ENCODE peak calls at places on chromosomes 6 and 20, in nine cellular contexts. O is effector memory CD8-positive, alpha-beta T cell; X is HTR-8/SVneo; R is T-helper 1 cell; W is stimulated activated naive CD8-positive, alpha-beta T cell treated with anti-CD3 and anti-CD28 coated beads, Interleukin-15, Interleukin-2, amounts not matched to agents 100 U/mL and 50 U/mL, for 24 hours; F is neural progenitor cell; L is tibial artery; K is CD4-positive, alpha-beta T cell; N is EL. M is an unnamed sample.

GRCh38 chr6:162543221-162543620 is 184.3 kb downstream of the PRKN start:
- DNase-seq in O (no peak), X (no peak), R (no peak), W (no peak), F (peak; percentile 35), L (no peak), K (no peak), N (no peak), M (no peak)

GRCh38 chr20:35510946-35511735 is 18.3 kb downstream of the C20orf173 start:
- DNase-seq in O (no peak), X (no peak), R (no peak), W (no peak), F (no peak), L (no peak), K (no peak), N (no peak), M (no peak)

GRCh38 chr6:134288538-134289203 is 29.2 kb downstream of the SGK1 start:
- DNase-seq in O (no peak), X (peak; percentile 78), R (no peak), W (no peak), F (no peak), L (no peak), K (no peak), N (peak; percentile 91), M (no peak)

GRCh38 chr6:159212881-159213280 is 43.7 kb downstream of the FNDC1 start:
- DNase-seq in O (no peak), X (no peak), R (no peak), W (no peak), F (no peak), L (no peak), K (no peak), N (no peak), M (no peak)

GRCh38 chr20:62832951-62833391 is 16.1 kb downstream of the COL9A3 start:
- DNase-seq in O (no peak), X (no peak), R (no peak), W (no peak), F (no peak), L (no peak), K (no peak), N (no peak), M (no peak)

GRCh38 chr20:51022803-51023616 is at the start of gene KCNG1:
- DNase-seq in O (no peak), X (peak; percentile 97), R (peak; percentile 11), W (peak; percentile 78), F (peak; percentile 93), L (no peak), K (no peak), N (peak; percentile 86), M (peak; percentile 90)

GRCh38 chr6:110517034-110517433 is 40.6 kb upstream of the SLC22A16 start:
- DNase-seq in O (no peak), X (no peak), R (no peak), W (no peak), F (no peak), L (no peak), K (no peak), N (no peak), M (no peak)

GRCh38 chr20:33291830-33292355 is 8.9 kb downstream of the BPIFB1 start:
- DNase-seq in O (peak; percentile 56), X (peak; percentile 51), R (peak; percentile 58), W (peak; percentile 77), F (peak; percentile 78), L (no peak), K (peak; percentile 65), N (peak; percentile 29), M (peak; percentile 84)

GRCh38 chr6:143014764-143015163 is 45.9 kb upstream of the AIG1 start:
- DNase-seq in O (no peak), X (no peak), R (no peak), W (no peak), F (no peak), L (no peak), K (no peak), N (no peak), M (no peak)

GRCh38 chr6:119683022-119683421 is 333.5 kb upstream of the MAN1A1 start:
- DNase-seq in O (no peak), X (no peak), R (no peak), W (no peak), F (peak; percentile 37), L (no peak), K (no peak), N (no peak), M (no peak)

GRCh38 chr6:142746524-142746923 is 198.5 kb downstream of the HIVEP2 start:
- DNase-seq in O (peak; percentile 25), X (peak; percentile 28), R (peak; percentile 21), W (peak; percentile 18), F (peak; percentile 71), L (no peak), K (no peak), N (peak; percentile 38), M (peak; percentile 36)

GRCh38 chr6:75201901-75202672 is 3.8 kb downstream of the COL12A1 start:
- DNase-seq in O (no peak), X (no peak), R (no peak), W (peak; percentile 5), F (peak; percentile 74), L (peak; percentile 82), K (no peak), N (no peak), M (no peak)

GRCh38 chr6:11772109-11772830 is 6.3 kb downstream of the ADTRP start:
- DNase-seq in O (no peak), X (peak; percentile 80), R (no peak), W (no peak), F (no peak), L (no peak), K (no peak), N (peak; percentile 94), M (no peak)

GRCh38 chr6:37580164-37580955 is 80.7 kb upstream of the CCDC167 start:
- DNase-seq in O (no peak), X (no peak), R (no peak), W (no peak), F (no peak), L (no peak), K (no peak), N (peak; percentile 17), M (no peak)